ENCODE peak calls at places on chromosomes 16 and 17, in nine cellular contexts. X, Q, E, C, H, S, L, P and O are unnamed samples. For H3K4me1, the result is how much of the 10 kb centered on the place peaks cover.

GRCh38 chr16:27237229-27238015 is 31.1 kb downstream of the NSMCE1 start:
- DNase-seq in X (no peak), Q (no peak), E (no peak), C (peak), H (no peak), S (no peak), L (peak), P (peak), O (no peak)

GRCh38 chr17:62931101-62931500 is 34.9 kb upstream of the TANC2 start:
- DNase-seq in X (no peak), Q (no peak), E (no peak), C (no peak), H (no peak), S (no peak), L (no peak), P (no peak), O (no peak)

GRCh38 chr16:22381392-22381791 is 7.0 kb upstream of the CDR2 start:
- DNase-seq in X (no peak), Q (no peak), E (no peak), C (no peak), H (no peak), S (no peak), L (no peak), P (no peak), O (no peak)

GRCh38 chr16:72821551-72821950 is 226.4 kb downstream of the ZFHX3 start:
- DNase-seq in X (no peak), Q (no peak), E (no peak), C (no peak), H (no peak), S (no peak), L (no peak), P (no peak), O (no peak)

GRCh38 chr16:88298882-88299745 is 83.6 kb upstream of the ZNF469 start:
- DNase-seq in X (no peak), Q (no peak), E (no peak), C (no peak), H (no peak), S (no peak), L (no peak), P (no peak), O (no peak)

GRCh38 chr17:17822189-17822978 is 14.4 kb downstream of the SREBF1 start:
- DNase-seq in X (peak), Q (peak), E (no peak), C (peak), H (peak), S (no peak), L (peak), P (no peak), O (peak)

GRCh38 chr16:49596119-49596518 is 222.5 kb downstream of the C16orf78 start:
- DNase-seq in X (no peak), Q (no peak), E (no peak), C (no peak), H (no peak), S (no peak), L (no peak), P (peak), O (no peak)

GRCh38 chr16:9050102-9050830 is 41.2 kb upstream of the HAPSTR1 start:
- DNase-seq in X (no peak), Q (no peak), E (peak), C (no peak), H (no peak), S (peak), L (no peak), P (peak), O (no peak)

GRCh38 chr16:89015271-89015859 is 38.4 kb upstream of the CBFA2T3 start:
- DNase-seq in X (no peak), Q (no peak), E (no peak), C (no peak), H (no peak), S (no peak), L (no peak), P (no peak), O (no peak)

GRCh38 chr17:44115585-44116415 is 7.6 kb downstream of the HDAC5 start:
- DNase-seq in X (no peak), Q (no peak), E (peak), C (no peak), H (no peak), S (peak), L (peak), P (peak), O (no peak)

GRCh38 chr16:81060576-81061306 is 16.3 kb downstream of the C16orf46 start:
- DNase-seq in X (no peak), Q (no peak), E (no peak), C (no peak), H (no peak), S (no peak), L (no peak), P (no peak), O (no peak)

GRCh38 chr17:77388384-77389306 is 247.9 kb downstream of the SEC14L1 start:
- DNase-seq in X (no peak), Q (no peak), E (no peak), C (no peak), H (no peak), S (no peak), L (no peak), P (peak), O (no peak)

GRCh38 chr17:35214192-35214591 is 20.0 kb upstream of the SLC35G3 start:
- DNase-seq in X (no peak), Q (no peak), E (no peak), C (no peak), H (no peak), S (no peak), L (no peak), P (no peak), O (no peak)

GRCh38 chr16:89860747-89861304 is 12.6 kb upstream of the TCF25 start:
- DNase-seq in X (peak), Q (peak), E (peak), C (peak), H (peak), S (peak), L (peak), P (peak), O (peak)

GRCh38 chr16:10852948-10853347 is 24.1 kb upstream of the CIITA start:
- DNase-seq in X (no peak), Q (no peak), E (no peak), C (no peak), H (no peak), S (no peak), L (no peak), P (no peak), O (no peak)

GRCh38 chr17:75514299-75515228 is 773 bp downstream of the CASKIN2 start:
- DNase-seq in X (no peak), Q (peak), E (no peak), C (peak), H (peak), S (peak), L (peak), P (peak), O (no peak)

GRCh38 chr16:48047755-48048154 is 108.0 kb downstream of the ABCC12 start:
- DNase-seq in X (no peak), Q (no peak), E (no peak), C (no peak), H (no peak), S (no peak), L (no peak), P (no peak), O (no peak)

GRCh38 chr17:31674305-31674704 is 184.7 kb downstream of the COPRS start:
- DNase-seq in X (no peak), Q (no peak), E (no peak), C (no peak), H (no peak), S (no peak), L (no peak), P (no peak), O (no peak)

GRCh38 chr16:81585785-81586184 is 141.2 kb downstream of the CMIP start:
- DNase-seq in X (no peak), Q (no peak), E (peak), C (peak), H (no peak), S (peak), L (no peak), P (no peak), O (no peak)

GRCh38 chr17:80362428-80363119 is 52.4 kb upstream of the ENDOV start:
- DNase-seq in X (peak), Q (no peak), E (no peak), C (peak), H (no peak), S (no peak), L (peak), P (no peak), O (peak)

GRCh38 chr17:57915980-57916757 is 39.0 kb downstream of the CUEDC1 start:
- DNase-seq in X (no peak), Q (no peak), E (no peak), C (peak), H (no peak), S (no peak), L (no peak), P (peak), O (no peak)

GRCh38 chr17:51079049-51079448 is 41.6 kb downstream of the SPAG9 start:
- DNase-seq in X (no peak), Q (no peak), E (no peak), C (no peak), H (no peak), S (no peak), L (no peak), P (no peak), O (no peak)

GRCh38 chr16:57815987-57816745 is 13.9 kb upstream of the KIFC3 start:
- DNase-seq in X (peak), Q (peak), E (peak), C (peak), H (peak), S (peak), L (peak), P (peak), O (peak)

GRCh38 chr17:64447526-64447925 is 1.4 kb upstream of the MILR1 start:
- DNase-seq in X (no peak), Q (no peak), E (no peak), C (no peak), H (no peak), S (no peak), L (no peak), P (no peak), O (no peak)

DNA sequence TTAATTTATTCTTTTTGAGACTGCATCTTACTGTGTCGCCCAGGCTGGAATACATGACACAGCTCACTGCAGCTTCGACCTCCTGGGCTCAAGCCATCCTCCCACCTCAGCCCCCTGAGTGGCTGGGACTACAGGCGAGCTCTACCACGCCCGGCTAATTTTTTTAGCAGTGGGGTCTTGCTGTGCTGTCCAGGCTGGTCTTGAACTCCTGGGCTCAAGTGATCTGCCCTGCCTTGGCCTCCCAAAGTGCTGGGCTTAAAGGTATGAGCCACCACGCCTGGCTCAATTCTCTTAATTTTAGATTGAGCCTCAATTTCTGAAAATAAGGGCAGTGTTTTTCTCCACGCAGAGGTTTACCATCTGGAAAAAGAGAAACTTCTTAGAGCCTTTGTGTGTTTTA is 41.1 kb downstream of the ZNF750 start:
- DNase-seq in X (no peak), Q (no peak), E (no peak), C (no peak), H (no peak), S (no peak), L (no peak), P (no peak), O (no peak)
- H3K4me1 ChIP-seq in X (under half), Q (under half), E (under half), C (under half), H (under half), S (under half), L (under half), P (under half), O (under half)

DNA sequence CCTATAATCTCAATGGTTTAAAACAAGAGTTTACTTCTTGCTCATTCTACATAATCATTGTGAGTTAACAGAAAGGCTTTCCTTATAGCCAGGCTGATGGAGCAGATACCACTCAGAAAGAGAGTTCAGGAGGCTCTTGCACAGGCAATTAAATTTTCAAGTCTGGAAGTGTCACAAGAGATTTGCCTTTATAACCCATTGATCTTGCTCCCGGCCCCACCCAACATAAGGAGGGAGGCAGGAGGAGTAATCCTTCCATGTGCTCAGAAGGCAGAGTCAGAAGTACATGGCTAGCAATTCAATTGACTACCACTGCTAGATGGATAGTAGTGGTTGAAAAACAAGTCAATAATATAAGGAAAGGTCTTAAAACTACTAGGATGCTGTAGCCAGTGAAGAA is 346.3 kb upstream of the CDH11 start:
- DNase-seq in X (no peak), Q (no peak), E (no peak), C (no peak), H (no peak), S (no peak), L (no peak), P (no peak), O (no peak)
- TF ChIP-seq CTCF in X (no peak), Q (no peak), E (no peak), C (no peak), H (no peak), S (no peak), L (no peak), P (no peak), O (no peak)

GRCh38 chr16:24984101-24984500 is 31.1 kb downstream of the ARHGAP17 start:
- DNase-seq in X (no peak), Q (no peak), E (no peak), C (no peak), H (no peak), S (no peak), L (no peak), P (no peak), O (no peak)
- H3K4me1 ChIP-seq in X (under half), Q (half or more), E (under half), C (under half), H (half or more), S (under half), L (under half), P (under half), O (half or more)

DNA sequence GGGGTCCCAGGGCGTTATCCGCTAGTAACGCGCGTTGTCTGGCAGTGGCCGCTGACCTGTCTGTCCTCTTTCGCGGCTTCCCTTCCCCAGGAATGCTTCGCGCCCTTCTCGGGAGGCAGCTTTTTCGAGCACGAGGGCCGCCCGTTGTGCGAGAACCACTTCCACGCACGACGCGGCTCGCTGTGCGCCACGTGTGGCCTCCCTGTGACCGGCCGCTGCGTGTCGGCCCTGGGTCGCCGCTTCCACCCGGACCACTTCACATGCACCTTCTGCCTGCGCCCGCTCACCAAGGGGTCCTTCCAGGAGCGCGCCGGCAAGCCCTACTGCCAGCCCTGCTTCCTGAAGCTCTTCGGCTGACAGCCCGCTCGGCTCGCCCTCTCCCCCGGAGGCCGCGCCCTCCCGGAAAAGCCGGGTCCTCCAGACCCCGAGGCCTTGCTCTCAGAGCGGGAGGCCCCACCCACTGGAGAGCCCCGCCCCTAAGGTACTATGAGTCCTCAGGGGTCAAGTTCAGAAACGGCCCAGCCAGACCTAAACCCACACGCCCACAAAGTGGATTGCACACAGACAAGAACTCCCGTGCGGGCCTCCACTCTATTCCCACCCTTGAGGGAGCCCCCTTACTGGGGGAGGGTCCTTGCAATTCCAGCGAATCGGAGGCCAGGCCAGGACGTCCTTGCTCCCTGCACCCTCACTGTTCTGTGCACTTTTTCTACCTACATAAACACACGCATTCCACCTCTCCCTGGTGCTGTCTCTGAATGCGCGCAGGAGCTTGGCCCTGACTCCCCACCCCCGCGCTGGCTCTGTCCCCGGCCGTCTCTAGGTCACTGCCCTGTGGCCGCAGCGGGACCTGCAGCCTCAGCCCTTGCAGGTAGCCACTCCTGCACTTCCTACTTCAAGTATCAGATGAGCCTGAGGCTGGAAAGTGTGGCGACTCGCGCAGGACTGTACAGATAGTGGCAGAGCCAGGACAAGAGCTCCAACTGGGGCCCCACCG is 5.4 kb upstream of the SLC5A2 start:
- DNase-seq in X (no peak), Q (no peak), E (peak), C (peak), H (peak), S (peak), L (no peak), P (no peak), O (no peak)
- TF ChIP-seq CTCF in X (no peak), Q (no peak), E (no peak), C (no peak), H (no peak), S (no peak), L (no peak), P (no peak), O (no peak)